ENCODE peak calls at places on chromosomes 2 and 18, in seven cellular contexts. U is sigmoid colon, W is breast epithelium, H is neural progenitor cell, P is mammary epithelial cell, D is suprapubic skin, F is cardiac muscle cell. K is an unnamed sample.

GRCh38 chr2:41521191-41521590 is 526.6 kb upstream of the PKDCC start:
- DNase-seq in D (no peak), W (no peak), U (no peak), F (no peak), P (no peak), H (no peak), K (no peak)

GRCh38 chr2:64762301-64762997 is 108.7 kb upstream of the SERTAD2 start:
- DNase-seq in U (no peak), D (no peak), P (no peak), W (no peak), H (no peak), F (no peak), K (no peak)

GRCh38 chr2:219010162-219010756 is 17.0 kb upstream of the CRYBA2 start:
- DNase-seq in H (peak; percentile 52), U (no peak), W (no peak), D (no peak), P (no peak), F (peak; percentile 40), K (no peak)

GRCh38 chr18:23593720-23594119 is 7.4 kb upstream of the NPC1 start:
- DNase-seq in F (no peak), D (no peak), H (no peak), P (peak; percentile 93), W (no peak), U (no peak), K (no peak)

GRCh38 chr18:58967643-58968291 is 103.1 kb downstream of the ZNF532 start:
- DNase-seq in U (no peak), W (no peak), F (no peak), P (no peak), H (no peak), D (no peak), K (peak; percentile 28)

GRCh38 chr2:68279691-68280090 is 27.4 kb upstream of the PPP3R1 start:
- DNase-seq in U (no peak), F (no peak), W (no peak), H (no peak), D (no peak), P (no peak), K (no peak)

GRCh38 chr2:86313341-86313740 is 24.1 kb downstream of the REEP1 start:
- DNase-seq in P (no peak), U (no peak), H (no peak), D (no peak), F (no peak), W (no peak), K (no peak)

GRCh38 chr18:78228974-78229373 is 750.6 kb upstream of the SALL3 start:
- DNase-seq in F (no peak), W (no peak), U (no peak), D (no peak), H (peak; percentile 47), P (no peak), K (no peak)

GRCh38 chr2:204027105-204027504 is 90.5 kb downstream of the ICOS start:
- DNase-seq in P (peak; percentile 74), D (no peak), F (no peak), U (no peak), H (no peak), W (no peak), K (no peak)

GRCh38 chr2:136407952-136408318 is 290.0 kb upstream of the CXCR4 start:
- DNase-seq in D (no peak), W (no peak), F (no peak), H (no peak), P (peak; percentile 50), U (no peak), K (no peak)

GRCh38 chr2:233938676-233939370 is 21.6 kb downstream of the TRPM8 start:
- DNase-seq in H (no peak), W (no peak), U (no peak), F (peak; percentile 9), D (no peak), P (no peak), K (no peak)

GRCh38 chr2:227817940-227818568 is 4.4 kb downstream of the CCL20 start:
- DNase-seq in U (peak; percentile 93), P (peak; percentile 100), W (peak; percentile 84), F (peak; percentile 25), H (peak; percentile 10), D (peak; percentile 87), K (peak; percentile 94)

GRCh38 chr18:54558609-54559585 is 32.1 kb upstream of the DYNAP start:
- DNase-seq in W (no peak), U (no peak), P (peak; percentile 4), H (peak; percentile 21), F (peak; percentile 28), D (no peak), K (no peak)

GRCh38 chr2:28747714-28748113 is 3.9 kb upstream of the PPP1CB start:
- DNase-seq in H (no peak), D (no peak), U (no peak), P (no peak), W (no peak), F (no peak), K (no peak)

GRCh38 chr2:20104900-20105545 is 53.6 kb upstream of the LAPTM4A start:
- DNase-seq in U (no peak), W (no peak), F (no peak), H (no peak), P (no peak), D (no peak), K (no peak)

GRCh38 chr18:10926565-10927194 is 222.7 kb downstream of the PIEZO2 start:
- DNase-seq in H (no peak), D (no peak), W (no peak), P (no peak), F (no peak), U (no peak), K (peak; percentile 87)

GRCh38 chr2:127398239-127398590 is 10.4 kb upstream of the MAP3K2 start:
- DNase-seq in D (peak; percentile 86), U (peak; percentile 91), W (peak; percentile 76), H (no peak), F (no peak), P (peak; percentile 88), K (peak; percentile 81)

GRCh38 chr2:133863106-133863800 is 295.0 kb upstream of the NCKAP5 start:
- DNase-seq in D (no peak), U (no peak), P (no peak), W (no peak), H (no peak), F (no peak), K (peak; percentile 12)

GRCh38 chr2:88265352-88265960 is 95.3 kb downstream of the THNSL2 start:
- DNase-seq in H (no peak), P (no peak), U (no peak), W (peak; percentile 43), D (no peak), F (no peak), K (peak; percentile 59)

GRCh38 chr2:42195559-42195958 is 26.4 kb downstream of the EML4 start:
- DNase-seq in W (no peak), D (no peak), F (no peak), U (no peak), H (no peak), P (peak; percentile 44), K (no peak)

GRCh38 chr2:1544478-1545069 is 131.3 kb downstream of the TPO start:
- DNase-seq in F (no peak), D (peak; percentile 69), H (no peak), U (no peak), W (no peak), P (peak; percentile 24), K (peak; percentile 51)
- H3K27ac ChIP-seq in F (no peak overlapping the region), D (no peak overlapping the region), H (no peak overlapping the region), U (no peak overlapping the region), W (peak overlapping the region; percentile 19), P (no peak overlapping the region), K (no peak overlapping the region)

GRCh38 chr18:22559414-22560282 is 141.9 kb upstream of the CTAGE1 start:
- DNase-seq in U (peak; percentile 73), W (no peak), P (peak; percentile 29), D (no peak), H (peak; percentile 79), F (peak; percentile 93), K (peak; percentile 86)

GRCh38 chr18:22560797-22561196 is 143.1 kb upstream of the CTAGE1 start:
- DNase-seq in H (no peak), W (no peak), U (no peak), D (no peak), P (no peak), F (no peak), K (no peak)

GRCh38 chr18:22564036-22564435 is 146.3 kb upstream of the CTAGE1 start:
- DNase-seq in H (no peak), D (no peak), F (no peak), U (no peak), W (no peak), P (peak; percentile 56), K (no peak)

GRCh38 chr18:22560283-22560627 is 142.5 kb upstream of the CTAGE1 start:
- DNase-seq in D (no peak), F (no peak), U (no peak), P (no peak), W (no peak), H (no peak), K (no peak)

DNA sequence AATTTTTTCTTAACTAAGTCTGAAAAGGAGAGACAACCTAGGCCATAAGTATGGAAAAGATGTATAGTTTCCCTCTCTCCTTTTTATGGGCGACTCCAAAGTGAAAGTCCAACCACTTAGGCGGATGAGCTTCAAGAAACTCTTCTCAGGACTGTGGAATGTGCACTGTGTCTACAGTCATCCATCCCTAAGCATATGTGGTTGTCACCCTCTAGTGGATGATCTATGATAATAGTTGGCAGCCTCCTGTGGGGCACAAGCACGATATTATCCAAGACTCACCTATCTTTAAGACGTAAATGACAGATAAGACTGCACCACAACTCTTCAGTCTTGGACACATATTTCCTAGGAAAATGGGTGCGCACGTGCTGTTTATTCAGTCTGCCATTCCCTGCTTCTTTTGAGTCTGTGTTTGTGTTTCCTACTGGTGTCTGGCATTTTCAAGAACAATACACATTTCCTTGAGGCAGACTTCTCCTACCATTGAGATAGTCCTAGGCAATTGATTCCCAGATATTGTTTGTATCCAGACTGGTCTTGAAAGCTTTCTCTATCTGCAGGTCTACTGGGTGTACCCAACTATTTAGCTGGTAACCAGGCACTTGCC is 145.5 kb upstream of the CTAGE1 start:
- DNase-seq in U (no peak), F (peak; percentile 79), H (peak; percentile 75), D (no peak), P (peak; percentile 85), W (peak; percentile 38), K (peak; percentile 65)
- H3K27me3 ChIP-seq in U (no peaks in the 10 kb centered on the region), F (no peaks in the 10 kb centered on the region), H (peaks cover 88% of the 10 kb centered on the region), D (peaks cover 58% of the 10 kb centered on the region), P (no peaks in the 10 kb centered on the region), W (no peaks in the 10 kb centered on the region), K (no peaks in the 10 kb centered on the region)

DNA sequence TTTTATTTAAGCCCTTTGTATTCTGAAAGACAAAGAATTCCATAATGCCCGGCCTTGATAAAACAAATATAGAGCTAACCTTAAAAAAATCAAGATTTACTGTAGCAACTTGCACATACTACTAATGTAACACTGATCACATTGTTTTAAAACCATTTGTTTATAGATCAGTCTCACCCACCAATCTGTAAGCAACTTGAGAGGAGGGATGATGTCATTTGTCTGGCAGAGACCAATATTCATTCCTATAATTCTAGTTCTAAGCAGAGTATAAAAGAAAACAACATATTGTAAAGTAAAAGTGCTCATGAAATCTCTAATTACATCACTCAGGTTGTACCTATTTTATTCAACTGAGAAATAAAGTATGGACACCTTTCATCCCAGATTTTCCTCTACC is 380.6 kb downstream of the TGIF1 start:
- DNase-seq in F (no peak), D (no peak), P (no peak), W (no peak), H (no peak), U (no peak), K (no peak)
- H3K4me3 ChIP-seq in F (no peak overlapping the region), D (no peak overlapping the region), P (no peak overlapping the region), W (no peak overlapping the region), H (no peak overlapping the region), U (no peak overlapping the region), K (no peak overlapping the region)

DNA sequence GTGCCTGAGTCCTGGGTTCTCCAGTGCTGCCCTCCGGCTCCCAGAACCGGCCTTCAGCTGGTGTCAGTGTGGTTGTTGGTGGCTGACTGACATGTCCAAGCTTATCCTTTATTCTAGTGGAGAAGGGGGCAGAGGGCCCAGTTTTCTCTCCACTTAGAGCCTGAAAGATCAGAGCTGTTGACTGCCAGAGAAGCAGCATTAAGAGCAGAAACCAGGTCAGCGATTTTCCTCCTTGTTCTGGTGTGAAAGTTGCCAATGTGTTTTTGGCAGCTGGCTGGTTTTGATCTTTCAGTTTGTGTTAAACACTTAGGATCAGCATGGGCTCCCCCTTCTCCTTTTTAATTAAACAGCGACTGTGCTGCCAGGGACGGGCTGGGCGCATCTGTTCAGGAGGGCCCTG is 100.9 kb downstream of the ASAP2 start:
- DNase-seq in F (no peak), D (no peak), H (no peak), P (no peak), U (no peak), W (no peak), K (no peak)
- H3K27ac ChIP-seq in F (no peak overlapping the region), D (no peak overlapping the region), H (no peak overlapping the region), P (peak overlapping the region; percentile 60), U (peak overlapping the region; percentile 68), W (peak overlapping the region; percentile 35), K (no peak overlapping the region)

K was measured in SJSA1.